ENCODE peak calls at places on chromosomes 16 and 17, in five cellular contexts. One of them, this sample, is unnamed.

GRCh38 chr17:40110457-40110856 is 10.1 kb upstream of the NR1D1 start:
- DNase-seq in HepG2: no peak
- DNase-seq in GM12878: no peak
- DNase-seq in K562: no peak
- DNase-seq in GM23338: no peak
- DNase-seq in this sample: no peak

GRCh38 chr16:69031877-69032301 is 73.6 kb upstream of the HAS3 start:
- DNase-seq in K562: no peak
- DNase-seq in GM12878: no peak
- DNase-seq in GM23338: no peak
- DNase-seq in HepG2: peak; percentile 92
- DNase-seq in this sample: no peak

GRCh38 chr17:78654230-78654824 is 77.1 kb upstream of the DNAH17 start:
- DNase-seq in K562: no peak
- DNase-seq in HepG2: no peak
- DNase-seq in GM23338: no peak
- DNase-seq in GM12878: no peak
- DNase-seq in this sample: no peak

GRCh38 chr16:30354423-30355143 is 525 bp downstream of the CD2BP2 start:
- DNase-seq in HepG2: no peak
- DNase-seq in GM12878: no peak
- DNase-seq in K562: peak; percentile 35
- DNase-seq in GM23338: peak; percentile 63
- DNase-seq in this sample: no peak

GRCh38 chr17:39393732-39394131 is 7.7 kb downstream of the FBXL20 start:
- DNase-seq in HepG2: no peak
- DNase-seq in K562: no peak
- DNase-seq in GM23338: no peak
- DNase-seq in GM12878: no peak
- DNase-seq in this sample: no peak

GRCh38 chr16:180101-180920 is at the start of gene HBQ1:
- DNase-seq in K562: peak; percentile 78
- DNase-seq in GM12878: no peak
- DNase-seq in GM23338: peak; percentile 71
- DNase-seq in HepG2: peak; percentile 21
- DNase-seq in this sample: peak; percentile 51

GRCh38 chr16:28320741-28321140 is 28.4 kb downstream of the SBK1 start:
- DNase-seq in GM12878: no peak
- DNase-seq in K562: no peak
- DNase-seq in GM23338: no peak
- DNase-seq in HepG2: no peak
- DNase-seq in this sample: no peak

GRCh38 chr16:80751167-80751566 is 53.2 kb downstream of the CDYL2 start:
- DNase-seq in GM23338: peak; percentile 25
- DNase-seq in K562: no peak
- DNase-seq in HepG2: no peak
- DNase-seq in GM12878: no peak
- DNase-seq in this sample: no peak

GRCh38 chr16:52869243-52869642 is 183.5 kb downstream of the CHD9NB start:
- DNase-seq in K562: no peak
- DNase-seq in HepG2: peak; percentile 6
- DNase-seq in GM12878: no peak
- DNase-seq in GM23338: no peak
- DNase-seq in this sample: no peak

GRCh38 chr17:80899402-80900268 is 92.0 kb upstream of the CHMP6 start:
- DNase-seq in GM23338: peak; percentile 87
- DNase-seq in HepG2: peak; percentile 29
- DNase-seq in GM12878: no peak
- DNase-seq in K562: peak; percentile 81
- DNase-seq in this sample: peak; percentile 60

GRCh38 chr16:67672739-67673662 is 6.4 kb downstream of the C16orf86 start:
- DNase-seq in K562: peak; percentile 80
- DNase-seq in HepG2: peak; percentile 72
- DNase-seq in GM23338: peak; percentile 87
- DNase-seq in GM12878: no peak
- DNase-seq in this sample: peak; percentile 84

GRCh38 chr17:61248399-61248798 is 151.2 kb upstream of the TBX2 start:
- DNase-seq in K562: no peak
- DNase-seq in GM12878: no peak
- DNase-seq in HepG2: peak; percentile 30
- DNase-seq in GM23338: no peak
- DNase-seq in this sample: no peak

GRCh38 chr16:86604436-86605220 is 26.3 kb downstream of the FOXL1 start:
- DNase-seq in GM23338: no peak
- DNase-seq in K562: no peak
- DNase-seq in HepG2: no peak
- DNase-seq in GM12878: no peak
- DNase-seq in this sample: no peak

GRCh38 chr17:40056379-40057005 is 2.3 kb upstream of the MED24 start:
- DNase-seq in K562: no peak
- DNase-seq in HepG2: no peak
- DNase-seq in GM12878: no peak
- DNase-seq in GM23338: no peak
- DNase-seq in this sample: no peak

GRCh38 chr16:918741-919657 is 51.8 kb downstream of the LMF1 start:
- DNase-seq in GM12878: no peak
- DNase-seq in HepG2: no peak
- DNase-seq in GM23338: no peak
- DNase-seq in K562: no peak
- DNase-seq in this sample: no peak

DNA sequence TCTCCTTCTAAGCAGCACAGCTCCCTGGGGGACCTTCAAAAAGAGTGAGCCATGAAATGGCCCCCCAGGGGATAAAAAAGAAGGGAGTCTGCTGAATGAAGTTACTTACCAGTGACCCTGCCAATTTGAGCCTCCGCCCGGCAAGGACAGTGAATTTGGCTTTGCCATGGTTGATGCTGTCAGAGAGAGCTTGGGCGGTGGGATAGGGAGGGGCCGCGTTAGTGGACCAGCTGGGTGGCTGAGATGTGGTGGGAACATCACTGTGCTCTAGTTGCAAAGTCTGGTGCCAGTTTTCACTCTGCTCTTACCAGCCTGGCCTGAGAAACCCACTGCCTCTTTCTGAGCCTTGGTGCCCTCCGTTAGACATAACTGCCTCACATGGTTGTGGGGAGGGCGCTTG is 114.6 kb downstream of the MRM1 start:
- DNase-seq in HepG2: no peak
- DNase-seq in GM12878: no peak
- DNase-seq in GM23338: no peak
- DNase-seq in K562: no peak
- DNase-seq in this sample: no peak
- H3K4me3 ChIP-seq in HepG2: no peak overlapping the region
- H3K4me3 ChIP-seq in GM12878: no peak overlapping the region
- H3K4me3 ChIP-seq in GM23338: no peak overlapping the region
- H3K4me3 ChIP-seq in K562: no peak overlapping the region
- H3K4me3 ChIP-seq in this sample: no peak overlapping the region

GRCh38 chr16:14378684-14379467 is 251.2 kb downstream of the PARN start:
- DNase-seq in HepG2: no peak
- DNase-seq in GM23338: no peak
- DNase-seq in K562: no peak
- DNase-seq in GM12878: no peak
- DNase-seq in this sample: no peak
- TF ChIP-seq JUNB in HepG2: no peak
- TF ChIP-seq JUNB in GM23338: no peak
- TF ChIP-seq JUNB in K562: no peak
- TF ChIP-seq JUNB in GM12878: no peak
- TF ChIP-seq JUNB in this sample: peak; percentile 28

GRCh38 chr17:8140413-8141029 is 11.7 kb downstream of the PER1 start:
- DNase-seq in HepG2: no peak
- DNase-seq in GM23338: no peak
- DNase-seq in K562: no peak
- DNase-seq in GM12878: no peak
- DNase-seq in this sample: no peak

GRCh38 chr17:8140058-8140412 is 12.2 kb downstream of the PER1 start:
- DNase-seq in GM23338: no peak
- DNase-seq in GM12878: no peak
- DNase-seq in HepG2: no peak
- DNase-seq in K562: no peak
- DNase-seq in this sample: no peak

GRCh38 chr17:8137645-8138342 is 13.9 kb upstream of the HES7 start:
- DNase-seq in GM12878: no peak
- DNase-seq in GM23338: no peak
- DNase-seq in HepG2: no peak
- DNase-seq in K562: no peak
- DNase-seq in this sample: no peak

GRCh38 chr17:8138672-8139371 is 13.4 kb downstream of the PER1 start:
- DNase-seq in K562: peak; percentile 73
- DNase-seq in HepG2: peak; percentile 96
- DNase-seq in GM12878: peak; percentile 94
- DNase-seq in GM23338: peak; percentile 97
- DNase-seq in this sample: peak; percentile 93

DNA sequence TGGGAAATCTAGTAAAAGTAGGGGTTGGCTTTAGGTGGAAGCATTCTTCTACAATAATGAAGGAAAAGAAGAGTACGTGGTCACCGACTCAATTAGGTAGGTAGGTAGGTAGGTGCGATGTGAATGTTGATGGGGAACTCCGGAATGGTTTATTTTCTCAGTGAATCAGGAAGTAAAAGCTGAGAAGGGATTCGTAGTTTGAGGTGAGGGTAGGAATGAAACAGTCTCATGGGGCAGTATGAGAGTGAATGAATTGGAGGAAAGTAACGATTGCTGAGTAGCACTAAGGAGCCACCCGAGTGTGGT is 13.9 kb downstream of the PER1 start:
- DNase-seq in HepG2: no peak
- DNase-seq in GM23338: no peak
- DNase-seq in GM12878: no peak
- DNase-seq in K562: no peak
- DNase-seq in this sample: no peak
- H3K4me3 ChIP-seq in HepG2: peak overlapping the region; percentile 46
- H3K4me3 ChIP-seq in GM23338: peak overlapping the region; percentile 82
- H3K4me3 ChIP-seq in GM12878: peak overlapping the region; percentile 69
- H3K4me3 ChIP-seq in K562: peak overlapping the region; percentile 59
- H3K4me3 ChIP-seq in this sample: peak overlapping the region; percentile 43

DNA sequence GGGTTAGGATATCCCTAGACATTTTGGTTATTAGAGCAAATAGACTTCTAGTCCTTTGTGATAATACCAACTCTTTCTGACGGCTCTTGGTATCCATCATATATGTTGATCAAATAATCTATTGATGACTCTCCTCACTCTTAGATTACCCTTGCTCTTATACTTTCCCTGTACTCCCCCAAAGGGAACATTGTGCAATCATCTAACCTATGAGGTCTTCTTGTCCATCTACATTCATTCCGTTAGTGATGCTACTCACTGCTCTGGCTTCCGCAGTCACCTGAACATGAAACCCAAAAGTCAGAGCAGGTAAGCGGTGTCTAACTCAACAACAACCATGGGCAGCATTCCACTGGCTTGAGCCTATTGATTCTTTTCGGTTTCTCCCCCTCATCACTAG is 223.7 kb upstream of the SALL1 start:
- DNase-seq in GM12878: no peak
- DNase-seq in HepG2: no peak
- DNase-seq in K562: no peak
- DNase-seq in GM23338: no peak
- DNase-seq in this sample: no peak
- TF ChIP-seq JUNB in GM12878: no peak
- TF ChIP-seq JUNB in HepG2: no peak
- TF ChIP-seq JUNB in K562: no peak
- TF ChIP-seq JUNB in GM23338: no peak
- TF ChIP-seq JUNB in this sample: no peak

DNA sequence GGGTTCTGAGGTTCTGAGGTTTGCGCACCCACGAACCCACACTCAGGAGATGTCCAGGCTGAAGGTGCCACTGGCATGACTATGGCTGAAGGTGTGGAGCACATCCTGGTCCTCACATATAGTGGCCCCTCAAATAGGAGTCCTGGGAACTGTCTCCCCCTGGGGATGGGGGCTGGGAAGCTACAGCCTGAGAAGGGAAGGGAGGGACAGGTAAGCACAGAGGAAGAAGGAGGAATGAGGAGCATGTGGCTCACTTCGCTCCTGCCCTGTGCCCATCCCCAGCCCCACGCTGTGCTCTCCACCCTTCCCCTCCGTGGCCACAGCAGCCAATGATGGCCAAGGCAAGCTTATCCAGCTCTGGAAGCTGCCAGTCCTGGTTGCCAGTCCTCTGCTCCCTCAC is 123.9 kb upstream of the LHX1 start:
- DNase-seq in GM23338: no peak
- DNase-seq in HepG2: no peak
- DNase-seq in K562: no peak
- DNase-seq in GM12878: no peak
- DNase-seq in this sample: no peak
- H3K4me3 ChIP-seq in GM23338: no peak overlapping the region
- H3K4me3 ChIP-seq in HepG2: no peak overlapping the region
- H3K4me3 ChIP-seq in K562: no peak overlapping the region
- H3K4me3 ChIP-seq in GM12878: no peak overlapping the region
- H3K4me3 ChIP-seq in this sample: no peak overlapping the region

GRCh38 chr17:68305132-68305531 is 13.8 kb downstream of the ARSG start:
- DNase-seq in K562: no peak
- DNase-seq in HepG2: no peak
- DNase-seq in GM12878: no peak
- DNase-seq in GM23338: no peak
- DNase-seq in this sample: no peak

GRCh38 chr17:68302066-68302564 is 10.8 kb downstream of the ARSG start:
- DNase-seq in HepG2: no peak
- DNase-seq in GM12878: no peak
- DNase-seq in K562: no peak
- DNase-seq in GM23338: no peak
- DNase-seq in this sample: no peak

GRCh38 chr17:68299817-68300216 is 8.5 kb downstream of the ARSG start:
- DNase-seq in HepG2: no peak
- DNase-seq in GM12878: no peak
- DNase-seq in K562: no peak
- DNase-seq in GM23338: no peak
- DNase-seq in this sample: no peak

GRCh38 chr17:68301438-68301959 is 10.2 kb downstream of the ARSG start:
- DNase-seq in K562: no peak
- DNase-seq in HepG2: no peak
- DNase-seq in GM12878: no peak
- DNase-seq in GM23338: no peak
- DNase-seq in this sample: no peak

GRCh38 chr17:68302666-68303065 is 11.4 kb downstream of the ARSG start:
- DNase-seq in K562: no peak
- DNase-seq in GM23338: no peak
- DNase-seq in GM12878: no peak
- DNase-seq in HepG2: no peak
- DNase-seq in this sample: no peak
- TF ChIP-seq JUNB in K562: no peak
- TF ChIP-seq JUNB in GM23338: no peak
- TF ChIP-seq JUNB in GM12878: no peak
- TF ChIP-seq JUNB in HepG2: no peak
- TF ChIP-seq JUNB in this sample: no peak

GRCh38 chr17:3943240-3943891 is 20.9 kb downstream of the ATP2A3 start:
- DNase-seq in GM23338: no peak
- DNase-seq in K562: no peak
- DNase-seq in HepG2: no peak
- DNase-seq in GM12878: no peak
- DNase-seq in this sample: no peak

GRCh38 chr17:3946711-3947235 is 17.5 kb downstream of the ATP2A3 start:
- DNase-seq in HepG2: no peak
- DNase-seq in K562: no peak
- DNase-seq in GM12878: no peak
- DNase-seq in GM23338: no peak
- DNase-seq in this sample: no peak

GRCh38 chr17:3940965-3941698 is 23.1 kb downstream of the ATP2A3 start:
- DNase-seq in HepG2: no peak
- DNase-seq in GM23338: no peak
- DNase-seq in GM12878: no peak
- DNase-seq in K562: no peak
- DNase-seq in this sample: no peak

GRCh38 chr17:3947318-3947810 is 16.9 kb downstream of the ATP2A3 start:
- DNase-seq in GM23338: no peak
- DNase-seq in HepG2: no peak
- DNase-seq in K562: no peak
- DNase-seq in GM12878: no peak
- DNase-seq in this sample: no peak

GRCh38 chr17:3944485-3945388 is 19.5 kb downstream of the ATP2A3 start:
- DNase-seq in K562: peak; percentile 97
- DNase-seq in HepG2: no peak
- DNase-seq in GM12878: no peak
- DNase-seq in GM23338: peak; percentile 93
- DNase-seq in this sample: no peak
- H3K4me3 ChIP-seq in K562: peak overlapping the region; percentile 30
- H3K4me3 ChIP-seq in HepG2: no peak overlapping the region
- H3K4me3 ChIP-seq in GM12878: no peak overlapping the region
- H3K4me3 ChIP-seq in GM23338: peak overlapping the region; percentile 67
- H3K4me3 ChIP-seq in this sample: no peak overlapping the region

This sample was measured in A549.